ENCODE peak calls at places on chromosomes 3 and 15, in six cellular contexts. P, M, B, C, E and W are unnamed samples.

GRCh38 chr3:150371741-150372254 is 36.3 kb upstream of the TSC22D2 start:
- DNase-seq in P (no peak), M (peak), B (peak), C (peak), E (no peak), W (peak)

GRCh38 chr3:170357920-170358854 is 672 bp downstream of the SKIL start:
- DNase-seq in P (peak), M (peak), B (peak), C (peak), E (peak), W (peak)

GRCh38 chr3:18070944-18071343 is 328.5 kb upstream of the TBC1D5 start:
- DNase-seq in P (no peak), M (no peak), B (no peak), C (no peak), E (no peak), W (no peak)

GRCh38 chr15:98771444-98772059 is 123.2 kb downstream of the IGF1R start:
- DNase-seq in P (no peak), M (no peak), B (no peak), C (no peak), E (no peak), W (no peak)

GRCh38 chr3:172517859-172518466 is 5.3 kb downstream of the TNFSF10 start:
- DNase-seq in P (no peak), M (no peak), B (no peak), C (peak), E (no peak), W (no peak)

GRCh38 chr15:45133561-45133920 is 3.7 kb downstream of the DUOX1 start:
- DNase-seq in P (no peak), M (no peak), B (no peak), C (no peak), E (no peak), W (no peak)

GRCh38 chr15:90388462-90389182 is 580 bp downstream of the IQGAP1 start:
- DNase-seq in P (peak), M (peak), B (peak), C (peak), E (peak), W (peak)

GRCh38 chr3:1183320-1184048 is 90.7 kb downstream of the CNTN6 start:
- DNase-seq in P (no peak), M (no peak), B (no peak), C (no peak), E (no peak), W (no peak)

GRCh38 chr3:133937061-133937686 is 41.5 kb upstream of the RAB6B start:
- DNase-seq in P (peak), M (peak), B (no peak), C (no peak), E (no peak), W (no peak)

GRCh38 chr3:190370369-190370768 is 17.6 kb upstream of the CLDN16 start:
- DNase-seq in P (no peak), M (no peak), B (no peak), C (no peak), E (no peak), W (no peak)

GRCh38 chr3:116083686-116084085 is 361.6 kb downstream of the LSAMP start:
- DNase-seq in P (no peak), M (no peak), B (no peak), C (no peak), E (no peak), W (no peak)

GRCh38 chr3:54916722-54917121 is 11.1 kb downstream of the LRTM1 start:
- DNase-seq in P (no peak), M (no peak), B (no peak), C (no peak), E (no peak), W (no peak)

GRCh38 chr15:85711590-85712192 is 83.0 kb downstream of the KLHL25 start:
- DNase-seq in P (no peak), M (no peak), B (no peak), C (no peak), E (no peak), W (no peak)

GRCh38 chr3:32452009-32452408 is 50.6 kb downstream of the CMTM6 start:
- DNase-seq in P (peak), M (no peak), B (no peak), C (no peak), E (peak), W (no peak)

GRCh38 chr3:171258316-171258715 is 201.9 kb downstream of the TNIK start:
- DNase-seq in P (no peak), M (no peak), B (no peak), C (no peak), E (no peak), W (no peak)

GRCh38 chr3:108610651-108611050 is 21.1 kb downstream of the DZIP3 start:
- DNase-seq in P (no peak), M (no peak), B (no peak), C (no peak), E (no peak), W (no peak)

GRCh38 chr15:77497108-77497737 is 76.5 kb downstream of the HMG20A start:
- DNase-seq in P (peak), M (peak), B (no peak), C (no peak), E (peak), W (peak)

GRCh38 chr15:38474155-38474757 is 20.3 kb downstream of the FAM98B start:
- DNase-seq in P (no peak), M (no peak), B (peak), C (peak), E (no peak), W (no peak)

GRCh38 chr3:183515968-183516851 is 39.3 kb downstream of the KLHL6 start:
- DNase-seq in P (no peak), M (no peak), B (no peak), C (no peak), E (no peak), W (peak)

GRCh38 chr3:52226229-52226817 is 878 bp upstream of the TLR9 start:
- DNase-seq in P (no peak), M (no peak), B (no peak), C (no peak), E (no peak), W (no peak)

GRCh38 chr3:108602249-108602934 is 12.9 kb downstream of the DZIP3 start:
- DNase-seq in P (no peak), M (no peak), B (no peak), C (no peak), E (no peak), W (no peak)

GRCh38 chr3:155252535-155252934 is 40.9 kb downstream of the STRIT1 start:
- DNase-seq in P (no peak), M (no peak), B (no peak), C (peak), E (no peak), W (no peak)

GRCh38 chr15:39594764-39595620 is 14.1 kb downstream of the THBS1 start:
- DNase-seq in P (no peak), M (no peak), B (no peak), C (no peak), E (no peak), W (no peak)

GRCh38 chr15:57334257-57334656 is 42.0 kb upstream of the CGNL1 start:
- DNase-seq in P (no peak), M (no peak), B (no peak), C (peak), E (no peak), W (no peak)

GRCh38 chr15:95826831-95827230 is 503.7 kb upstream of the NR2F2 start:
- DNase-seq in P (no peak), M (no peak), B (no peak), C (peak), E (no peak), W (no peak)

GRCh38 chr3:8532251-8532831 is 30.7 kb downstream of the LMCD1 start:
- DNase-seq in P (peak), M (no peak), B (no peak), C (no peak), E (no peak), W (no peak)

GRCh38 chr3:134057006-134057832 is 27.5 kb upstream of the SLCO2A1 start:
- DNase-seq in P (peak), M (no peak), B (no peak), C (no peak), E (no peak), W (no peak)

GRCh38 chr3:150168694-150169093 is 198.0 kb upstream of the PFN2 start:
- DNase-seq in P (no peak), M (peak), B (no peak), C (peak), E (no peak), W (no peak)

GRCh38 chr15:101675796-101676582 is 23.8 kb upstream of the TM2D3 start:
- DNase-seq in P (no peak), M (no peak), B (no peak), C (no peak), E (peak), W (no peak)

GRCh38 chr3:152595975-152596832 is 238.7 kb upstream of the P2RY1 start:
- DNase-seq in P (no peak), M (peak), B (peak), C (peak), E (no peak), W (peak)
- TF ChIP-seq POLR2A in P (no peak), M (no peak), B (no peak), C (peak), E (no peak), W (no peak)

GRCh38 chr3:61926913-61927312 is 365.5 kb downstream of the PTPRG start:
- DNase-seq in P (no peak), M (no peak), B (no peak), C (no peak), E (no peak), W (no peak)
- TF ChIP-seq EP300 in P (no peak), M (no peak), B (no peak), C (no peak), E (no peak), W (no peak)

GRCh38 chr3:123390865-123391613 is 57.9 kb downstream of the ADCY5 start:
- DNase-seq in P (no peak), M (no peak), B (no peak), C (no peak), E (no peak), W (no peak)

GRCh38 chr3:123388050-123388449 is 60.8 kb downstream of the ADCY5 start:
- DNase-seq in P (no peak), M (no peak), B (no peak), C (no peak), E (no peak), W (no peak)

GRCh38 chr3:123389338-123389910 is 59.5 kb downstream of the ADCY5 start:
- DNase-seq in P (no peak), M (no peak), B (no peak), C (no peak), E (no peak), W (no peak)

GRCh38 chr3:123386477-123387040 is 62.3 kb downstream of the ADCY5 start:
- DNase-seq in P (no peak), M (peak), B (no peak), C (no peak), E (no peak), W (no peak)

GRCh38 chr3:123388811-123389210 is 60.1 kb downstream of the ADCY5 start:
- DNase-seq in P (no peak), M (no peak), B (no peak), C (no peak), E (no peak), W (no peak)
- TF ChIP-seq POLR2AphosphoS5 in P (no peak), M (no peak), B (no peak), C (no peak), E (no peak), W (no peak)

GRCh38 chr3:60953406-60953805 is 297.8 kb downstream of the FHIT start:
- DNase-seq in P (no peak), M (no peak), B (no peak), C (no peak), E (no peak), W (no peak)

GRCh38 chr3:60955034-60955433 is 296.2 kb downstream of the FHIT start:
- DNase-seq in P (no peak), M (no peak), B (no peak), C (no peak), E (no peak), W (no peak)

GRCh38 chr3:60956729-60957128 is 294.5 kb downstream of the FHIT start:
- DNase-seq in P (no peak), M (no peak), B (no peak), C (no peak), E (no peak), W (no peak)

GRCh38 chr3:60957541-60957940 is 293.7 kb downstream of the FHIT start:
- DNase-seq in P (no peak), M (no peak), B (no peak), C (no peak), E (no peak), W (no peak)

DNA sequence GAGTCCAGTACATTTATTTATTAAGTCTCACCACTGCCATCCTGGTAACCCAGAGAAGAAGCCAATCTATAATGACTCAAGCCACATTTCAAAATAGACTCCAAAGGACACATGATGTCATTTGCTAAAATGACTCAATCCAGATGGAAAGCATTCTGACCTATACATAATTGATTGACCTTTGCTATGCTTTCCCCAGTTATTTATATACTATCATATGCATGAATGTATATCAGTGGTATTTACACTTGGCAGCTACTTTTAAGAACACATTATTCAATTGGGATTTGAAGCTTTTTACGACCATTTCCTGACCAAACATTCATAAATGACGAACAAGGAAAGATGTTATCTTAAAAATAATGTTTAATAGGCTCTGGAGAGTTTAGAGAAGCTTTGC is 297.2 kb downstream of the FHIT start:
- DNase-seq in P (no peak), M (no peak), B (no peak), C (no peak), E (no peak), W (no peak)
- TF ChIP-seq POLR2A in P (no peak), M (no peak), B (no peak), C (no peak), E (no peak), W (no peak)

DNA sequence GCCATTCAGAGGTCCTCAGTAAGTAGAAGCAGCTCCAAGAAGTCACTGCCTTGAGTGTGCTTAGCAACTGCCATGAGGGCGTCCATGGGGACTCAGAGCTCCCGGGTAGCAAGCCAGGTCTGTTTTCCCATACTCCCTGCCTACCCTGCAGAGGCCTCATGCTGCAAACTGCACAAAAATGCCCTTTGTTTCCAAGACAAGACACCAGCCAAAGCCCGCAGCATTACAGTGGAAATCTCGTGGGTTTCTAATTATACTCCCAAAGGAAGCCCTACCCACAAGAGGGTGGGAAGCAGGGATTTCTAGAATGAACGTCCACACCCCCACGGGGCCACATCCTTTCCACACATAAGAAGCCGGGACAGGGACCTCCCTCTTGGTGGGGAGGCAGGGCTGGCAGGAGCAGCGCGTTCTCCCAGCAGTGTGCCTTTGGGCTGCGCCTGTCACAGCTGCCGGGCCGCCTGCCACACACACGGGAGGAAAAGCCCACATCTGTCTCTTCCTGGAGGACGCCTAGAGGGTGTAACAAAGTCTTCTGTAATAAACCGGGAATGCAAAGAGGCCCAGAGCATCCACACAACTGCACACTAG is 31.1 kb downstream of the FAM174B start:
- DNase-seq in P (peak), M (peak), B (no peak), C (no peak), E (peak), W (peak)
- TF ChIP-seq EP300 in P (no peak), M (no peak), B (no peak), C (no peak), E (no peak), W (no peak)